ENCODE peak calls at places on chromosomes 12 and 14, in five cellular contexts. R is body of pancreas, J is AG10803, W is CD14-positive monocyte, N is BE2C. M is an unnamed sample.

GRCh38 chr14:104746071-104746545 is 6.8 kb upstream of the SIVA1 start:
- DNase-seq in R (no peak), J (no peak), W (no peak), N (no peak), M (no peak)

GRCh38 chr12:77122236-77122635 is 56.9 kb upstream of the E2F7 start:
- DNase-seq in R (no peak), J (peak), W (no peak), N (no peak), M (no peak)

GRCh38 chr14:52110441-52111086 is 41.7 kb upstream of the NID2 start:
- DNase-seq in R (no peak), J (peak), W (no peak), N (no peak), M (no peak)

GRCh38 chr14:101535232-101535631 is 26.1 kb upstream of the DIO3 start:
- DNase-seq in R (no peak), J (no peak), W (peak), N (no peak), M (no peak)

GRCh38 chr14:71206766-71207371 is 299.6 kb downstream of the PCNX1 start:
- DNase-seq in R (peak), J (peak), W (no peak), N (peak), M (no peak)

GRCh38 chr12:102964872-102965271 is 7.4 kb downstream of the ASCL1 start:
- DNase-seq in R (peak), J (no peak), W (no peak), N (no peak), M (peak)

GRCh38 chr14:105168496-105168978 is at the start of gene JAG2:
- DNase-seq in R (peak), J (no peak), W (no peak), N (peak), M (peak)

GRCh38 chr12:76193961-76194360 is 109.5 kb upstream of the NAP1L1 start:
- DNase-seq in R (no peak), J (no peak), W (no peak), N (no peak), M (no peak)

GRCh38 chr12:127528576-127528975 is 738.4 kb upstream of the TMEM132C start:
- DNase-seq in R (no peak), J (no peak), W (no peak), N (no peak), M (no peak)

GRCh38 chr12:122062832-122063690 is 15.5 kb upstream of the MLXIP start:
- DNase-seq in R (peak), J (peak), W (peak), N (peak), M (peak)

DNA sequence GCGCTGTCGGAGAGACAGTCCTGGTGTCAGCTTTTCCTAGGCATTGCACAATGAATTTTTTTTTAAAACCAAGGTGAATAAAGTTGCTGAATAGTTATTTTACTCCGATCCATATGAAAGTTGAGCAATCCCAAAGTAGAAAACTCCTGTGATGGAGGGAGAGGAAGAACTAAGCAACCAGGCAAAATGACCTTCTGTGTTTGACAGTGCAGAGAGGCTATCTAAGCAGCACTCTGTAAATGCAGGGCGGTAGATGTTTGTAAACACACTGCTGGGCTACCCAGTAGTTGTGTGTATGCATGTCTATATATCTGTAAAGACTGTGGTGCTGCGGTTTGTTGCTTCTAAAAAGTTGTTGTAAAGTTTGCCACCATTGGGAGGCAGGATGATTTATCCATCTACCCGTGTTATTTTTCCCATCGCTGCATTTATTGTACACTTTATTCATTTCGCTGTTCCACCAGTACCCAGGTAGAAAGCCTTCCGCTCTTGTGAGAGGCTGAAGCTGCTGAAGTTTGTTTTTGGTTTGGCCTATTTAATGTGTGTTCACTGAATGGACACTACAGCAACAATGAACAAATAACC is 1.3 kb downstream of the ETV6 start:
- DNase-seq in R (no peak), J (peak), W (no peak), N (no peak), M (no peak)
- TF ChIP-seq CTCF in R (no peak), J (no peak), W (no peak), N (peak), M (no peak)

GRCh38 chr12:3491938-3492867 is 1.2 kb downstream of the PRMT8 start:
- DNase-seq in R (peak), J (peak), W (no peak), N (no peak), M (peak)
- TF ChIP-seq CTCF in R (no peak), J (no peak), W (no peak), N (no peak), M (no peak)

DNA sequence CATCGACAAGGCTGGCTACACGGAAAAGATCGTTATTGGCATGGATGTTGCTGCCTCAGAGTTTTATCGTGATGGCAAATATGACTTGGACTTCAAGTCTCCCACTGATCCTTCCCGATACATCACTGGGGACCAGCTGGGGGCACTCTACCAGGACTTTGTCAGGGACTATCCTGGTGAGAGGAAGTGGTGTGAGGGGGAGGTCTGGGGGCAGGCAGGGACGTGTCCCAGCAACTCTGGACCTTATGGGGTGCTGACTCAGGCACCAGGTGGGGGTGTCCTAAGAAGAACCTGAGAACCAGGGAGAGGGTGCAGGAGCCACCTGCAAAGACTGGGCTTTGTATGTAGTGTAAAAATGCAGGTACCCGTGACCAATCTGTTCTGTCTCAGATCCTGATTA is 5.2 kb downstream of the ENO2 start:
- DNase-seq in R (no peak), J (no peak), W (no peak), N (no peak), M (no peak)
- TF ChIP-seq CTCF in R (no peak), J (no peak), W (no peak), N (no peak), M (no peak)

GRCh38 chr12:5511644-5512584 is 80.0 kb downstream of the NTF3 start:
- DNase-seq in R (peak), J (peak), W (no peak), N (no peak), M (peak)
- TF ChIP-seq CTCF in R (no peak), J (peak), W (no peak), N (peak), M (peak)

GRCh38 chr12:15439459-15439858 is 117.2 kb downstream of the PTPRO start:
- DNase-seq in R (no peak), J (no peak), W (no peak), N (no peak), M (no peak)
- TF ChIP-seq CTCF in R (no peak), J (no peak), W (no peak), N (no peak), M (no peak)

GRCh38 chr14:100417466-100417865 is 94.3 kb downstream of the SLC25A47 start:
- DNase-seq in R (peak), J (peak), W (no peak), N (peak), M (peak)
- TF ChIP-seq CTCF in R (peak), J (peak), W (no peak), N (peak), M (peak)

DNA sequence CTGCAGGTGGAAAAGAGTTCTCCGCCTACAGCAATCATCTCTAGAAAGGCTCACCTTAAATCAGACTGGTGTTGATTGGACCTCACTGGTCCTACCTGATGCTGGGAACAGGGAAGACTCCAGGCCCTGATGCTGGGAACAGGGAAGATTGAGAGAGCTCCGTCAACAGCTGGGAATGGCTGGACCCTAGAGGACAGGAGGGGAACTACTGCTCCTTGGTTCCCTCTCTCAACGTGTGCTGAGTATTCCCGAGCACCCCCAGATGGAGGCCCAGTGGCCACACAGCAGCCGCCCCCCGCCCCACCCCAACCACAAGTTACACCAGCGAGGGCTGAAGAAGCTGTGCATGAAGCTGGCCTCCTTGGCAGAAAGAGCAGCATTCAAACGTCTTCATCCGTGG is 240.3 kb downstream of the SLC15A4 start:
- DNase-seq in R (no peak), J (no peak), W (no peak), N (no peak), M (no peak)
- TF ChIP-seq CTCF in R (no peak), J (no peak), W (no peak), N (no peak), M (peak)

GRCh38 chr14:21068521-21069387 is 1.4 kb upstream of the ARHGEF40 start:
- DNase-seq in R (peak), J (peak), W (no peak), N (peak), M (peak)

GRCh38 chr14:21069388-21070082 is 569 bp upstream of the ARHGEF40 start:
- DNase-seq in R (peak), J (peak), W (no peak), N (peak), M (peak)

GRCh38 chr14:21063479-21063878 is 5.9 kb downstream of the RNASE8 start:
- DNase-seq in R (peak), J (peak), W (no peak), N (no peak), M (no peak)

GRCh38 chr14:21070083-21070609 is at the start of gene ARHGEF40:
- DNase-seq in R (peak), J (peak), W (no peak), N (peak), M (peak)

DNA sequence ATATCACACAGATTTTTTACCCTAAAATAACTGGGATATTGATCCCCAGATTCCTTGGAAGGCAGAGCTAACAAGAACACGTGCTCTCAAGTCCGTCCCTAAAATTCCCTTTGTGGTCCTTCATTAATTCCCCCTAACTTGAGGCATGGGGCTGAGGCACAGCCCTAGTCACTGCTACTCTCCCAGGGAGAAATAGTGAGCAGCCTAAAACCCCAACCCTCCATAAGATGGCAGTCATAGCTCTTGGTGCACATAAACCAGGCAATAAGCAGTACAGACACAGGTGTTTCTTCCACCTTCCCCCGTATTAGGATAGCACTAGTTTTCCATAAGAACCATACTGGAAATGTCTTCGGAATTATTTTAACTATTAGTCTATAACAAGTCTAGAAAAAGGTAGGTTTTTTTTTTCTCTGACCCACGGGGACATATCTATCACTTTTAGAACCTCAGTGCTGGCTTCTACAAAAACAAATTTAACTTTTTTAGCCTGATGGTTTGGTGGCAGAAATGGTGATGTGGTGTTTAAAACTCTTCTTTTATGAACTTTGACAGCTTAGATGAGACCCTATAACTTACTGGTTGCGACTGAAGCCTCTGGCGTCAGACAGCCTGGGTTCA is 3.1 kb upstream of the ARHGEF40 start:
- DNase-seq in R (no peak), J (no peak), W (no peak), N (no peak), M (no peak)
- TF ChIP-seq CTCF in R (no peak), J (peak), W (no peak), N (peak), M (no peak)

GRCh38 chr12:132354982-132355680 is 25.7 kb upstream of the GALNT9 start:
- DNase-seq in R (no peak), J (no peak), W (no peak), N (no peak), M (no peak)

GRCh38 chr12:132354211-132354981 is 25.0 kb upstream of the GALNT9 start:
- DNase-seq in R (no peak), J (no peak), W (no peak), N (no peak), M (no peak)

GRCh38 chr12:132357623-132358186 is 28.3 kb upstream of the GALNT9 start:
- DNase-seq in R (no peak), J (no peak), W (no peak), N (no peak), M (no peak)

GRCh38 chr12:132356686-132357622 is 27.6 kb upstream of the GALNT9 start:
- DNase-seq in R (no peak), J (peak), W (no peak), N (peak), M (no peak)

GRCh38 chr12:132355742-132356681 is 26.6 kb upstream of the GALNT9 start:
- DNase-seq in R (no peak), J (no peak), W (no peak), N (no peak), M (no peak)
- TF ChIP-seq CTCF in R (no peak), J (no peak), W (no peak), N (no peak), M (no peak)

DNA sequence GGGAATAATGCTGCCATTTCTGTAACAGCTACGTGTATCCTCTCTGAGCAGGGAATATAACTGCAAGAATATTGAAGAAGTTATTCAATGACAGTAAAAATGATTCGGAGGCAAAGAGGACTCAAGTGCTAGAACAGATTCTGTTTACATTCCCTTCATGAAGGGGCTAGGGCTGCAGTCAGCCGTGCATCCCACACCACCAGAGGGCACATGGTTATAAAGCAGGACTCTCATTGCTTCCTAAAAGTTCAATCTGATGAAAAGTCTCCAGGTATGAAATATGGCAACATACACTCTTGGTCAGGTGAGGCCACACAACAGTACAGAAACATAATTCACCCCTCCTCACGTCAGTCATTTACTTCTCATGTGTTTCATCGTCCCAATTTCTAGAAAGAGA is 34.0 kb downstream of the TCHP start:
- DNase-seq in R (peak), J (peak), W (no peak), N (no peak), M (no peak)
- TF ChIP-seq CTCF in R (peak), J (peak), W (no peak), N (peak), M (peak)

M was measured in nephron progenitor cell.